ENCODE peak calls at places on chromosomes 2 and 18, in six cellular contexts. N, S, V, X, L and Q are unnamed samples.

GRCh38 chr2:38301969-38302702 is 74.9 kb downstream of the ATL2 start:
- DNase-seq in N (no peak), S (no peak), V (no peak), L (no peak), X (no peak), Q (no peak)

GRCh38 chr18:55588876-55589595 is 1.0 kb upstream of the TCF4 start:
- DNase-seq in L (no peak), S (peak; percentile 3), X (peak; percentile 68), V (no peak), N (no peak), Q (no peak)

GRCh38 chr2:127570282-127571250 is 35.1 kb downstream of the MYO7B start:
- DNase-seq in L (no peak), X (no peak), V (no peak), N (peak; percentile 23), S (no peak), Q (peak; percentile 72)

GRCh38 chr2:149743842-149744468 is 156.4 kb upstream of the MMADHC start:
- DNase-seq in L (no peak), S (peak; percentile 57), N (no peak), X (no peak), V (peak; percentile 85), Q (no peak)

GRCh38 chr2:61720911-61721310 is 132.9 kb downstream of the FAM161A start:
- DNase-seq in S (no peak), N (no peak), X (no peak), L (no peak), V (no peak), Q (no peak)

GRCh38 chr2:35114765-35115164 is 1240.8 kb upstream of the CRIM1 start:
- DNase-seq in N (no peak), S (peak; percentile 34), L (no peak), V (no peak), X (no peak), Q (no peak)

GRCh38 chr2:238505892-238506280 is 79.2 kb downstream of the ASB1 start:
- DNase-seq in X (no peak), L (no peak), S (no peak), V (no peak), N (peak; percentile 4), Q (no peak)

GRCh38 chr2:97935719-97936161 is 60.0 kb downstream of the TMEM131 start:
- DNase-seq in V (peak; percentile 13), X (no peak), S (peak; percentile 5), L (no peak), N (peak; percentile 45), Q (no peak)

GRCh38 chr18:9631814-9632496 is 17.6 kb upstream of the PPP4R1 start:
- DNase-seq in S (peak; percentile 90), L (no peak), V (peak; percentile 67), X (peak; percentile 36), N (no peak), Q (no peak)

GRCh38 chr2:119112230-119112629 is 46.3 kb downstream of the C1QL2 start:
- DNase-seq in L (no peak), N (no peak), X (no peak), V (no peak), S (no peak), Q (no peak)

GRCh38 chr2:212227755-212228154 is 310.8 kb downstream of the ERBB4 start:
- DNase-seq in L (peak; percentile 64), N (no peak), S (peak; percentile 37), X (peak; percentile 59), V (peak; percentile 15), Q (no peak)

DNA sequence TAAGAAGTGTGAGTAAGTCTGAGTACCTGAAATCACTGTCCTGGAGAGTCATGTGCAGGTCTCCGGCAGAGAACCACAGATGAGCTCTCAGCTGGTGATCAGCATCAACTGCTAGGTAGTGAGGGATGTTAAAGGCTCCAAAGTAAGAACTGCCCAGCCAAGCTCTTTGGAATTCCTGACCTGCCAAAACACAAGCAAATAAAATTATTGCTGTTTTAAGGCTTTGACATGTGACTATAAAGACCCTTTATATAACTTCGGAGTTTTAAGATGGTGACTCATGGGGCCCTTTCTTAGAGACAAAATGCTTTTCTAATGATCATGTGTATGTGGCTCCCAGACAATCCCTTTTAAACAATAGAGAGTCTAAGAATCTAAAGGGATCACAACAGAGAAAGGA is 855.7 kb downstream of the TRIB2 start:
- DNase-seq in L (no peak), S (no peak), V (no peak), X (no peak), N (no peak), Q (no peak)
- H3K9me3 ChIP-seq in L (no peaks in the 10 kb centered on the region), S (peaks cover 4% of the 10 kb centered on the region), V (no peaks in the 10 kb centered on the region), X (peaks cover 4% of the 10 kb centered on the region), N (no peaks in the 10 kb centered on the region), Q (no peaks in the 10 kb centered on the region)

GRCh38 chr2:94999431-94999883 is 26.1 kb upstream of the MAL start:
- DNase-seq in L (no peak), N (peak; percentile 17), X (no peak), V (no peak), S (no peak), Q (no peak)
- H3K9me3 ChIP-seq in L (no peaks in the 10 kb centered on the region), N (no peaks in the 10 kb centered on the region), X (no peaks in the 10 kb centered on the region), V (no peaks in the 10 kb centered on the region), S (no peaks in the 10 kb centered on the region), Q (no peaks in the 10 kb centered on the region)

DNA sequence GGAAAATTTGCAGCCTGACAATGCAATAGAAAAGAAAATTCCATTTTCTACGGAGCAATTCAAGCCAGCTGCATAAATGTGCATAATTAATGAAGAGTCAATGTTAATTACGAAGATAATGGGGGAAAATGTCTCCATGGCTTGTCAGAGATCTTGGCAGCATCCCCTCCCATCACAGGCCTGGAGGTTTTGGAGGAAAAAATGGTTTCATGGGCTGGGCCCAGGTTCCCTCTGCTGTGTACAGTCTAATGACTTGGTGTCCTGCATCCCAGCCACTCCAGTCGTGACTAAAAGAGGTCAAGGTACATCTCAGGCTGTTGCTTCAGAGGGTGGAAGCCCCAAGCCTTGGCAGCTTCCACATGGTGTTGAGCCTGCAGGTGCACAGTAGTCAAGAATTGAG is 779.7 kb downstream of the DCDC2C start:
- DNase-seq in N (no peak), X (no peak), L (no peak), S (no peak), V (no peak), Q (no peak)
- H3K9me3 ChIP-seq in N (no peaks in the 10 kb centered on the region), X (no peaks in the 10 kb centered on the region), L (no peaks in the 10 kb centered on the region), S (peaks cover 25% of the 10 kb centered on the region), V (peaks cover 35% of the 10 kb centered on the region), Q (no peaks in the 10 kb centered on the region)

DNA sequence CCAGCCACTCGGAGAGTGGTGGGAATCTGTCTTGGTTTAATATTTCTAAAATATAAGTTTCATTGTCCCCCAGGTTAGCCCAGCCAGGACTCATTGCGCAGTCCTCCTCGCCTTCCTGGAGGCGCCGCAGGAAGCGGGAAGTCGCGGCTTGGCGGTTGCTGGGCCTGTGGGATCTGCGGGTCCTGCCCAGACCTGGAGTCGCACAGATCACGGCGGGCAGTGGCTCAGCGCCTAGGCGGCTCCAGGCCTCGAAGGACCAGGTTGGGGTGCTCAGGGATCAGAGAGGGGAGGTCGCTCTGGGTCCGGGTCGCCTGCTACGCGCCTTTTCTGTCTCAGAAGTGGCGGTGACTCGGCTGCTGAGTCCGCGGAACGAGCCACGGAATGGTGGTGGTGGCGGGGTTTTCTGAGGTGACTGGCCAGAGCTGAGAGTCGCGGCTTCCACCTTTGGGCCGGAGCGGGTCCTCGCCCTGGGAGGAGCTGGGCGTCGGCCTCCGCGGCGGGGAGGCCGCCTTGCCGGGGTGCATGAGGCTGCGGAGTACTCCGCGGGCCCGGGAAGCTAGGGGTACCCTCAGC is 2.7 kb downstream of the HOXD3 start:
- DNase-seq in V (no peak), L (no peak), S (no peak), N (no peak), X (no peak), Q (no peak)
- H3K9me3 ChIP-seq in V (peaks cover 13% of the 10 kb centered on the region), L (no peaks in the 10 kb centered on the region), S (no peaks in the 10 kb centered on the region), N (no peaks in the 10 kb centered on the region), X (no peaks in the 10 kb centered on the region), Q (no peaks in the 10 kb centered on the region)

GRCh38 chr2:13605266-13605665 is 888.5 kb downstream of the TRIB2 start:
- DNase-seq in S (no peak), V (no peak), L (no peak), X (no peak), N (no peak), Q (no peak)
- H3K9me3 ChIP-seq in S (peaks cover 9% of the 10 kb centered on the region), V (no peaks in the 10 kb centered on the region), L (no peaks in the 10 kb centered on the region), X (peaks cover 5% of the 10 kb centered on the region), N (peaks cover 2% of the 10 kb centered on the region), Q (no peaks in the 10 kb centered on the region)

GRCh38 chr18:8619041-8619440 is 9.8 kb downstream of the RAB12 start:
- DNase-seq in L (no peak), S (no peak), N (no peak), V (no peak), X (no peak), Q (no peak)
- H3K9me3 ChIP-seq in L (no peaks in the 10 kb centered on the region), S (no peaks in the 10 kb centered on the region), N (no peaks in the 10 kb centered on the region), V (no peaks in the 10 kb centered on the region), X (no peaks in the 10 kb centered on the region), Q (no peaks in the 10 kb centered on the region)

GRCh38 chr18:61998335-61998734 is 105.5 kb upstream of the RNF152 start:
- DNase-seq in V (no peak), S (no peak), L (no peak), X (peak; percentile 52), N (no peak), Q (no peak)
- H3K9me3 ChIP-seq in V (peaks cover 7% of the 10 kb centered on the region), S (no peaks in the 10 kb centered on the region), L (no peaks in the 10 kb centered on the region), X (no peaks in the 10 kb centered on the region), N (no peaks in the 10 kb centered on the region), Q (no peaks in the 10 kb centered on the region)

GRCh38 chr2:80567991-80568390 is 263.4 kb upstream of the LRRTM1 start:
- DNase-seq in L (no peak), N (no peak), S (no peak), V (no peak), X (no peak), Q (no peak)
- H3K9me3 ChIP-seq in L (no peaks in the 10 kb centered on the region), N (no peaks in the 10 kb centered on the region), S (peaks cover 3% of the 10 kb centered on the region), V (no peaks in the 10 kb centered on the region), X (peaks cover 7% of the 10 kb centered on the region), Q (no peaks in the 10 kb centered on the region)

DNA sequence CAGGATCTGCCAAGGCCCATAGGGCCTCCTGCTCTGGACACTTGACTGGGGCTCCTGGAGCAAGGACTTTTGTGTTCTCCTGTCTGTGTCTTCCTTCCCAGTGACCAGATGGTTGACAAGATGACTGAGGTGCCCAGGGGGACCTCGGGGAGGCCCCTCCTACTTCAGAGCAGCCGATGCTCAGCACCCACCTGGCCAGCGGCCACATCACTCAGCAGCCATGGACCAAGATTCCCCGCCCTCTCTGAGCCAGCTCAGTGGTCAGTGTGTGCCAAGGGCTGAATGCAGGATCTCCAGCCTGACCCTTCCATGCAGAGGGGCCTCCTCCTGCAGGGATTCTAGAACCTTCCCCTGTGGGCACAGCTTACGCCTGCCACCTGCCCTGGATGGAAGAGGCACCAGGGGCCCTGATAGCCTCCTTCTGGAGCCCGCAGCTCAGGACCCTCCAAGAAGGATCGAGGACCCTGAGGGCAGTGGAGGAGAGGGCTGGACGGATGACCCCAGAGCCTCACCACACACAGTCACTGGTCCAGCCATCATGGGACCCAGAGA is 87.4 kb upstream of the GPC1 start:
- DNase-seq in X (no peak), V (no peak), S (no peak), N (no peak), L (no peak), Q (no peak)
- H3K9me3 ChIP-seq in X (no peaks in the 10 kb centered on the region), V (peaks cover 38% of the 10 kb centered on the region), S (peaks cover 26% of the 10 kb centered on the region), N (no peaks in the 10 kb centered on the region), L (no peaks in the 10 kb centered on the region), Q (peaks cover 6% of the 10 kb centered on the region)